ENCODE peak calls at places on chromosomes 5 and 9, in six cellular contexts. P is astrocyte of the spinal cord; Y is CD4-positive, alpha-beta T cell; B is NT2/D1; T is ecto neural progenitor cell; V is choroid plexus epithelial cell. M is an unnamed sample.
A peak's percentile ranks its signal among the peaks of the same experiment; 100 is the strongest.

GRCh38 chr9:75238311-75238976 is 150.1 kb downstream of the OSTF1 start:
- DNase-seq in P (peak; percentile 62), Y (peak; percentile 38), B (peak; percentile 58), T (peak; percentile 62), V (peak; percentile 91), M (peak; percentile 82)

GRCh38 chr9:86041331-86041741 is 58.0 kb downstream of the GOLM1 start:
- DNase-seq in P (peak; percentile 32), Y (no peak), B (no peak), T (no peak), V (peak; percentile 64), M (no peak)

GRCh38 chr9:134419684-134420076 is 93.4 kb downstream of the RXRA start:
- DNase-seq in P (no peak), Y (no peak), B (peak; percentile 42), T (peak; percentile 69), V (no peak), M (no peak)

GRCh38 chr5:176725521-176725920 is 78.2 kb downstream of the TSPAN17 start:
- DNase-seq in P (no peak), Y (no peak), B (no peak), T (no peak), V (no peak), M (no peak)

GRCh38 chr9:137269231-137269772 is 8.2 kb upstream of the TOR4A start:
- DNase-seq in P (no peak), Y (no peak), B (no peak), T (no peak), V (peak; percentile 62), M (no peak)

GRCh38 chr5:132762246-132763000 is 14.6 kb downstream of the SEPTIN8 start:
- DNase-seq in P (no peak), Y (no peak), B (no peak), T (peak; percentile 25), V (no peak), M (no peak)

GRCh38 chr9:34522091-34522887 is 501 bp downstream of the ENHO start:
- DNase-seq in P (no peak), Y (no peak), B (no peak), T (no peak), V (no peak), M (no peak)

GRCh38 chr5:116137544-116138378 is 52.9 kb downstream of the COMMD10 start:
- DNase-seq in P (peak; percentile 72), Y (no peak), B (peak; percentile 38), T (no peak), V (peak; percentile 79), M (no peak)

GRCh38 chr5:176806137-176806536 is 4.2 kb upstream of the UNC5A start:
- DNase-seq in P (peak; percentile 26), Y (no peak), B (no peak), T (no peak), V (peak; percentile 50), M (no peak)

GRCh38 chr9:127005770-127006314 is 91.3 kb downstream of the RALGPS1 start:
- DNase-seq in P (no peak), Y (no peak), B (no peak), T (no peak), V (no peak), M (no peak)

GRCh38 chr5:55558484-55558883 is 23.7 kb upstream of the PLPP1 start:
- DNase-seq in P (no peak), Y (no peak), B (no peak), T (no peak), V (no peak), M (no peak)

GRCh38 chr9:98263482-98264357 is 8.3 kb upstream of the TBC1D2 start:
- DNase-seq in P (peak; percentile 81), Y (peak; percentile 80), B (peak; percentile 83), T (peak; percentile 81), V (peak; percentile 91), M (peak; percentile 86)

GRCh38 chr9:228929-229695 is 14.4 kb downstream of the DOCK8 start:
- DNase-seq in P (no peak), Y (no peak), B (no peak), T (no peak), V (no peak), M (no peak)

GRCh38 chr5:167920589-167920988 is 370.9 kb upstream of the WWC1 start:
- DNase-seq in P (no peak), Y (no peak), B (no peak), T (no peak), V (no peak), M (no peak)

GRCh38 chr5:114390431-114390830 is 28.6 kb downstream of the KCNN2 start:
- DNase-seq in P (no peak), Y (no peak), B (no peak), T (no peak), V (no peak), M (peak; percentile 23)

M was measured in HL-60.